ENCODE peak calls at places on chromosomes 4 and X, in four cellular contexts. One of them, this sample, is unnamed.

GRCh38 chrX:38117485-38117884 is 103.2 kb downstream of the SRPX start:
- DNase-seq in WTC11: no peak
- DNase-seq in epithelial cell of proximal tubule: no peak
- DNase-seq in amniotic epithelial cell: no peak
- DNase-seq in this sample: no peak

GRCh38 chrX:46686003-46686645 is 72.8 kb downstream of the SLC9A7 start:
- DNase-seq in WTC11: peak; percentile 22
- DNase-seq in epithelial cell of proximal tubule: no peak
- DNase-seq in amniotic epithelial cell: peak; percentile 22
- DNase-seq in this sample: peak; percentile 17

GRCh38 chr4:185654311-185654710 is 119.0 kb upstream of the PDLIM3 start:
- DNase-seq in WTC11: no peak
- DNase-seq in epithelial cell of proximal tubule: no peak
- DNase-seq in amniotic epithelial cell: no peak
- DNase-seq in this sample: no peak

GRCh38 chrX:18290200-18290599 is 64.3 kb downstream of the SCML2 start:
- DNase-seq in WTC11: no peak
- DNase-seq in epithelial cell of proximal tubule: no peak
- DNase-seq in amniotic epithelial cell: no peak
- DNase-seq in this sample: no peak

GRCh38 chr4:115323106-115323684 is 209.8 kb upstream of the NDST4 start:
- DNase-seq in WTC11: no peak
- DNase-seq in epithelial cell of proximal tubule: no peak
- DNase-seq in amniotic epithelial cell: no peak
- DNase-seq in this sample: no peak

GRCh38 chrX:148133099-148133725 is 152.1 kb downstream of the FMR1NB start:
- DNase-seq in WTC11: no peak
- DNase-seq in epithelial cell of proximal tubule: no peak
- DNase-seq in amniotic epithelial cell: no peak
- DNase-seq in this sample: no peak

GRCh38 chr4:37483610-37484009 is 202.6 kb downstream of the RELL1 start:
- DNase-seq in WTC11: no peak
- DNase-seq in epithelial cell of proximal tubule: no peak
- DNase-seq in amniotic epithelial cell: no peak
- DNase-seq in this sample: no peak

GRCh38 chrX:48508400-48509244 is at the start of gene PORCN:
- DNase-seq in WTC11: peak; percentile 77
- DNase-seq in epithelial cell of proximal tubule: no peak
- DNase-seq in amniotic epithelial cell: peak; percentile 40
- DNase-seq in this sample: no peak

GRCh38 chr4:151407466-151408379 is 1.3 kb upstream of the FHIP1A start:
- DNase-seq in WTC11: peak; percentile 22
- DNase-seq in epithelial cell of proximal tubule: no peak
- DNase-seq in amniotic epithelial cell: no peak
- DNase-seq in this sample: no peak

GRCh38 chr4:184056877-184057276 is 151.8 kb downstream of the STOX2 start:
- DNase-seq in WTC11: no peak
- DNase-seq in epithelial cell of proximal tubule: no peak
- DNase-seq in amniotic epithelial cell: no peak
- DNase-seq in this sample: no peak

GRCh38 chr4:53463340-53463739 is 85.9 kb downstream of the FIP1L1 start:
- DNase-seq in WTC11: no peak
- DNase-seq in epithelial cell of proximal tubule: no peak
- DNase-seq in amniotic epithelial cell: no peak
- DNase-seq in this sample: no peak

GRCh38 chr4:73759357-73759756 is 19.0 kb downstream of the CXCL8 start:
- DNase-seq in WTC11: no peak
- DNase-seq in epithelial cell of proximal tubule: no peak
- DNase-seq in amniotic epithelial cell: peak; percentile 32
- DNase-seq in this sample: no peak

GRCh38 chrX:821311-822178 is 191.0 kb downstream of the SHOX start:
- DNase-seq in WTC11: no peak
- DNase-seq in epithelial cell of proximal tubule: no peak
- DNase-seq in amniotic epithelial cell: no peak
- DNase-seq in this sample: no peak

GRCh38 chr4:106369456-106370060 is 980 bp upstream of the GIMD1 start:
- DNase-seq in WTC11: peak; percentile 31
- DNase-seq in epithelial cell of proximal tubule: peak; percentile 33
- DNase-seq in amniotic epithelial cell: peak; percentile 77
- DNase-seq in this sample: peak; percentile 51

GRCh38 chrX:72716766-72717165 is 2.7 kb upstream of the PHKA1 start:
- DNase-seq in WTC11: no peak
- DNase-seq in epithelial cell of proximal tubule: peak; percentile 47
- DNase-seq in amniotic epithelial cell: no peak
- DNase-seq in this sample: no peak

GRCh38 chr4:24778427-24779225 is 16.7 kb upstream of the SOD3 start:
- DNase-seq in WTC11: no peak
- DNase-seq in epithelial cell of proximal tubule: no peak
- DNase-seq in amniotic epithelial cell: peak; percentile 90
- DNase-seq in this sample: no peak

GRCh38 chr4:114386637-114387233 is 211.9 kb upstream of the UGT8 start:
- DNase-seq in WTC11: no peak
- DNase-seq in epithelial cell of proximal tubule: no peak
- DNase-seq in amniotic epithelial cell: no peak
- DNase-seq in this sample: peak; percentile 16

GRCh38 chr4:76714226-76714625 is 183.7 kb downstream of the SOWAHB start:
- DNase-seq in WTC11: no peak
- DNase-seq in epithelial cell of proximal tubule: no peak
- DNase-seq in amniotic epithelial cell: no peak
- DNase-seq in this sample: no peak

GRCh38 chr4:166165829-166166420 is 292.9 kb downstream of the TLL1 start:
- DNase-seq in WTC11: no peak
- DNase-seq in epithelial cell of proximal tubule: peak; percentile 29
- DNase-seq in amniotic epithelial cell: peak; percentile 71
- DNase-seq in this sample: peak; percentile 48